ENCODE peak calls at places on chromosomes 7 and 10, in eight cellular contexts. N, J, M, Q, H, B, L and P are unnamed samples. For H4K20me1, the result is how much of the 10 kb centered on the place peaks cover.

GRCh38 chr10:121293121-121293520 is 305.1 kb downstream of the FGFR2 start:
- DNase-seq in N (no peak), J (no peak), M (no peak), Q (no peak), H (peak), B (no peak), L (no peak), P (no peak)

GRCh38 chr10:125060851-125061556 is 99.4 kb downstream of the CTBP2 start:
- DNase-seq in N (peak), J (peak), M (peak), Q (peak), H (peak), B (peak), L (no peak), P (peak)

GRCh38 chr7:110003827-110004226 is 1087.1 kb upstream of the LRRN3 start:
- DNase-seq in N (no peak), J (no peak), M (no peak), Q (peak), H (no peak), B (no peak), L (no peak), P (no peak)

GRCh38 chr7:113548561-113548960 is 370.2 kb downstream of the PPP1R3A start:
- DNase-seq in N (no peak), J (no peak), M (no peak), Q (no peak), H (no peak), B (no peak), L (no peak), P (no peak)

GRCh38 chr10:118439824-118440223 is 97.7 kb upstream of the FAM204A start:
- DNase-seq in N (no peak), J (no peak), M (no peak), Q (no peak), H (no peak), B (no peak), L (no peak), P (no peak)

GRCh38 chr10:99709480-99710229 is 22.3 kb downstream of the COX15 start:
- DNase-seq in N (peak), J (no peak), M (no peak), Q (peak), H (no peak), B (no peak), L (no peak), P (no peak)

GRCh38 chr7:127776776-127777390 is 124.9 kb downstream of the SND1 start:
- DNase-seq in N (no peak), J (no peak), M (no peak), Q (no peak), H (no peak), B (no peak), L (no peak), P (no peak)

GRCh38 chr7:157650801-157651200 is 314.0 kb downstream of the DNAJB6 start:
- DNase-seq in N (no peak), J (no peak), M (no peak), Q (no peak), H (no peak), B (no peak), L (no peak), P (no peak)

GRCh38 chr10:32963102-32963501 is 5.1 kb upstream of the ITGB1 start:
- DNase-seq in N (no peak), J (no peak), M (no peak), Q (no peak), H (no peak), B (no peak), L (no peak), P (no peak)

GRCh38 chr10:97066877-97067555 is 118.7 kb downstream of the SLIT1 start:
- DNase-seq in N (no peak), J (no peak), M (no peak), Q (no peak), H (no peak), B (no peak), L (no peak), P (no peak)

GRCh38 chr10:97067716-97068391 is 117.9 kb downstream of the SLIT1 start:
- DNase-seq in N (peak), J (no peak), M (no peak), Q (peak), H (no peak), B (peak), L (no peak), P (no peak)

GRCh38 chr10:97069576-97070362 is 116.0 kb downstream of the SLIT1 start:
- DNase-seq in N (no peak), J (peak), M (no peak), Q (no peak), H (no peak), B (no peak), L (no peak), P (peak)

GRCh38 chr10:97071491-97071890 is 114.3 kb downstream of the SLIT1 start:
- DNase-seq in N (no peak), J (no peak), M (no peak), Q (no peak), H (no peak), B (no peak), L (no peak), P (no peak)

DNA sequence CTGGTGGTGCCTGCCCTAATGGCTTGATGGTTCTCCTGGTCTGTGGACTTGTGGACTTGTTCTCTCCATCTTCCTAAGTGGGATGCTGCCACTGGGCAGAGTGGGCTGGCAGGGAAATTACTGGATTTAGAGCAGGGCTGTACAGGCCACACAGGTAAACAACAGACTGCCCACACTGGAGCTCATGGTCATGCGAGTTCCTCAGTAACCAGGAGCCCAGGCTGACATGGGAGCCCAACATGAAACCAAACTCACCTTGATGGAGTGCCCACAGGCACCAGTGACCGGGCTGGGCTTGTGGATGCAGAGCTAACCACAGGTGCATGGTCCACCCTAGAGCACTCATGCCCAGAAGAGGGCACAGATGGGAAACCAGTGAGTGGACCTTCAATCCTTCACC is 116.7 kb downstream of the SLIT1 start:
- DNase-seq in N (no peak), J (no peak), M (no peak), Q (no peak), H (no peak), B (no peak), L (no peak), P (no peak)
- TF ChIP-seq CTCF in N (no peak), J (no peak), M (no peak), Q (no peak), H (no peak), B (no peak), L (no peak), P (no peak)

GRCh38 chr7:66143876-66144332 is 29.3 kb downstream of the CRCP start:
- DNase-seq in N (no peak), J (no peak), M (no peak), Q (no peak), H (no peak), B (no peak), L (no peak), P (no peak)

GRCh38 chr7:66145404-66145843 is 30.8 kb downstream of the CRCP start:
- DNase-seq in N (no peak), J (no peak), M (no peak), Q (no peak), H (no peak), B (peak), L (no peak), P (no peak)

GRCh38 chr7:66150471-66150870 is 35.8 kb downstream of the CRCP start:
- DNase-seq in N (no peak), J (no peak), M (no peak), Q (no peak), H (no peak), B (peak), L (no peak), P (no peak)

GRCh38 chr7:66142996-66143395 is 28.3 kb downstream of the CRCP start:
- DNase-seq in N (no peak), J (no peak), M (no peak), Q (no peak), H (no peak), B (no peak), L (no peak), P (no peak)

GRCh38 chr7:66146701-66147100 is 32.1 kb downstream of the CRCP start:
- DNase-seq in N (no peak), J (no peak), M (no peak), Q (no peak), H (no peak), B (peak), L (no peak), P (no peak)
- TF ChIP-seq EZH2phosphoT487 in N (no peak), J (no peak), M (no peak), Q (no peak), H (no peak), B (no peak), L (no peak), P (no peak)

DNA sequence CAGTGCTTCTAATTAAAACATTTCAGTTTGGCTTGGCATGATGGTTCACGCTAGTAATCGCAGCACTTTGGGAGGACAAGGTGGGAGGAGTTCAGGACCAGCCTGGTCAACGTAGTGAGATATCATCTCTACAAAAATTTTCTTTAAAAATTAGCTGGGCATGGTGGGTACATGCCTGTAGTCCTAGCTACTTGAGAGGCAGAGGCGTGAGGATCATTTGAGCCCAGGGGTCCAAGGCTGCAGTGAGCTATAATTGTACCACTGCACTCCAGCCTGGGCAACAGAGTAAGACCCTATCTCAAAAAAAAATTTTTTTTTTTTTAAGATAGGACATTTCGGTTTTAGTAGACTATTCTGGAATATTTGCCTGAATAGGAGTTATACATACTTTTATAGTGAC is 12.4 kb downstream of the HBP1 start:
- DNase-seq in N (no peak), J (no peak), M (no peak), Q (no peak), H (no peak), B (no peak), L (no peak), P (no peak)
- H4K20me1 ChIP-seq in N (under half), J (under half), M (under half), Q (under half), H (under half), B (half or more), L (under half), P (under half)

GRCh38 chr7:92135490-92135889 is 1.2 kb upstream of the CYP51A1 start:
- DNase-seq in N (peak), J (no peak), M (peak), Q (peak), H (peak), B (no peak), L (no peak), P (no peak)

GRCh38 chr7:92133133-92133736 is 1.0 kb downstream of the CYP51A1 start:
- DNase-seq in N (no peak), J (no peak), M (no peak), Q (no peak), H (no peak), B (no peak), L (no peak), P (no peak)

GRCh38 chr7:92135100-92135429 is 788 bp upstream of the CYP51A1 start:
- DNase-seq in N (peak), J (no peak), M (peak), Q (peak), H (peak), B (peak), L (peak), P (peak)

GRCh38 chr7:92133737-92134270 is 473 bp downstream of the CYP51A1 start:
- DNase-seq in N (peak), J (peak), M (peak), Q (peak), H (peak), B (peak), L (peak), P (peak)

DNA sequence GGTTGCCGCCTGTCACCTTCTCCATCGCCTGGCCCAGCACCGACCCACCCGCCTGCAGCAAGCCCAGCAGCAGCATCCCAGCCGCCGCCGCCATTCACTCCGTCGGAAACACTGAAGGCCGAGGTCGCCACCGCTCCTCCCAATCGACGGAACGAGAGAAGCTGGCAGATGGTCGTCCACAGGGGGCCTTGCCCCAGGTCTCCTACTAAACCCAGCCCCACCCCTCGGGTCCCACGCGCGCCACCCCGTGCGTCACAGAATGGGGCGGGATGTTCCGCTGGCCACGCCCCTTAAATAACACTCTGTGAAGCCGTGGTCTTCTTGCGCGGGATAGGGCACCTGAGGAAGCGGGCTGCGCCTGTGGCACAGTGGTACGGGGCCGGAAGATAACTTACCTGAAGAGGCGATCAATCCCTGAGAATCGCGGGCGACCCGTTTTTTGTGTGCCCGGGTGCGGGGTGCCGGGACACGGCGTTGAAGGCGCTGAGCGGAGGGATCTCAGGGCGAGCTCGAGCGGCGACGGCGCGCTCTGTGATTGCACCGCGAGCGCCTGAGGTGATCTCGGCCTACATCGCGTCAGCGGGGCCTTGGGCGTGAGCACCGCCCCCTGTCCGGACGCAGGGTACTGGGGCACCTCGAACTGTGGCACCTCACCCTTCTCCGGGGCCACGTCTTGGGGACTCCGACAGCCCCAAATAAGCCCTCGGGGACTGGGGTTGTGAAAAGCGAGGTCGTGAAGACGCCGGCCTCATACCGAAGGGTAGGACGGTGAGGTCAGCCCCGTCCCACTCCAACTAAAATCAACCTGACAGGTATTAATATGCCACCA is at the start of gene CYP51A1:
- DNase-seq in N (peak), J (peak), M (peak), Q (peak), H (peak), B (peak), L (peak), P (peak)
- TF ChIP-seq CTCF in N (peak), J (no peak), M (peak), Q (no peak), H (no peak), B (no peak), L (no peak), P (no peak)

GRCh38 chr7:54798569-54798968 is 39.6 kb upstream of the SEC61G start:
- DNase-seq in N (no peak), J (no peak), M (no peak), Q (no peak), H (no peak), B (no peak), L (no peak), P (no peak)
- TF ChIP-seq EZH2phosphoT487 in N (no peak), J (no peak), M (no peak), Q (no peak), H (no peak), B (no peak), L (no peak), P (no peak)

DNA sequence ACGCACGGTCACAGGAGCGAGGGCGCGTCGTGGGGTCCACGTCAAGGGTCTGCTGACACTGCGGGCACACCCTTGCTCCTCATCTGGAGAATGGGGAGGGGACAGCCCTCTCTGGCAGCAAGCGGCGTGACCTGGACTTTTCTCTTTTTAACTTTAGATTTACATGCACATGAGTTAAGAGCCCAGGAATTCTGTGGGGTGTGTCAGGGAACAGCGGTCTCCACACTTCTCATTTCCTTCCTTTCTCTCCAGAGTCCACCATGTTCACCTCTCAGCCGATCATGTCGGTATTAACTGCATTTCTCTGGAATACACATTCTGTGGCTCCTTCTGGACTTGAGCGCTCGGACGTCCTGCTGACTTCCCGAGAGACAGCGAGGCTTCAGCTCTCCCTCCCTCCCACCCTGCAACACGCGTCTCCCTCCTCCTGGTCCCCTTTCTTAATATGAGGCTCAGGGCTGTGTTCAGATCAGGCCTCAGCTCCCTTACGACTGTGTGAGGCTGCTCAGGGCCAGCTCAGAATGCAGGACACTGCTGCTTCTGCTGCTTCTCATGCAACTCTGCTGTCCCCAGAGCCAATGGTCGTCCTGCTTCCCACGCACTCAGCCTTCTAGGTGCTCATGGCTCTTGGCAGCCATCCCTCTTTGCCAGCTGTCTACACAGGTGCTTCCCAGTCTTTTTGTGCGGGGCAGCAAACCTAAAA is 261.3 kb downstream of the ELFN1 start:
- DNase-seq in N (no peak), J (no peak), M (no peak), Q (no peak), H (no peak), B (no peak), L (no peak), P (peak)
- H4K20me1 ChIP-seq in N (under half), J (under half), M (under half), Q (under half), H (under half), B (under half), L (under half), P (under half)

DNA sequence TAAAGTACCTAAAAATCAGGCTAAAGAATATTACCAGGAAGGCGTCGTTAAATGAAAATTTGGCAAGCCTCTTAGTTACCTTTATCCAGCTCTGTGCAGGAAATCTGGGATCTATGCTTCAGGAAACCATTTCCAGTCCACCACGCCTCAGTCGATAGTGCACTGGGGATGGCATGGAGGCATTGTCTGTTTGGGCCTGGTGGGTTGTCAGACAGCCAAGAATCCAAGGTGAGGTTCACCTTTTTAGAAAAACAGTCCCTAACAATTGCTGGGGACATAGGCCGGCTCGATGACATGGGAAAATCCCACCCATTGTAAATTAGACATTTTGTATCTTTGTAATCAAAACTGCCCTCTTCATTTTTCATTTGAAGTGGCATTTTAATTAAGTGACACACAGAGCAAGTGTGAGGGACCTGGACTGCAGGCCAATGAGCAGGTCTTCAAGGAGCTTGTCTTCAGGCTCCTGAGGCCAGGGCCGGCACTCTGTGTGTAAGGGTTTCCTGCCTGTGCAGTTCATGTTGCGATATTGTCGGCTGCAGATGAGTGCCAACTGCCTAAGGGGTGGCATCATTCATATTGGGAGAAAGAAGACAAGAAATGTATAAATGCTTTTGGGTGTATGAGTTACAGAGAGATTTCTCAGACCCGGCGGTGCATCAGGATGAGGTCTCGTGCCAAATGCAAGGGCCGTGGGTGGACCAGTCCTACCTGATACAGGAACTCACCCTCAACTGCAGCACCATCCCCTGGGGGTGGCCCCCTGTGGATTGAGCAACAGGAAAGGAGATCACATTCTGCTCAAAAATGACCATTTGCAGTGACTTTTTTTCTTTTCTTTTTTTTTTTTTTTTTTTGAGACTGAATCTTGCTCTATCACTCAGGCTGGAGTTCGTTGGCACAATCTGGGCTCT is 80.8 kb downstream of the PTPRE start:
- DNase-seq in N (no peak), J (no peak), M (no peak), Q (no peak), H (no peak), B (no peak), L (no peak), P (no peak)
- TF ChIP-seq CTCF in N (no peak), J (no peak), M (no peak), Q (no peak), H (no peak), B (no peak), L (no peak), P (no peak)

GRCh38 chr7:89887489-89887888 is 266.8 kb upstream of the STEAP1 start:
- DNase-seq in N (no peak), J (no peak), M (no peak), Q (no peak), H (peak), B (no peak), L (peak), P (no peak)
- TF ChIP-seq EZH2phosphoT487 in N (no peak), J (no peak), M (no peak), Q (no peak), H (no peak), B (no peak), L (no peak), P (no peak)

GRCh38 chr10:132657737-132658136 is 120.2 kb downstream of the INPP5A start:
- DNase-seq in N (no peak), J (no peak), M (no peak), Q (no peak), H (no peak), B (no peak), L (no peak), P (no peak)
- H4K20me1 ChIP-seq in N (under half), J (under half), M (under half), Q (under half), H (under half), B (under half), L (under half), P (under half)

DNA sequence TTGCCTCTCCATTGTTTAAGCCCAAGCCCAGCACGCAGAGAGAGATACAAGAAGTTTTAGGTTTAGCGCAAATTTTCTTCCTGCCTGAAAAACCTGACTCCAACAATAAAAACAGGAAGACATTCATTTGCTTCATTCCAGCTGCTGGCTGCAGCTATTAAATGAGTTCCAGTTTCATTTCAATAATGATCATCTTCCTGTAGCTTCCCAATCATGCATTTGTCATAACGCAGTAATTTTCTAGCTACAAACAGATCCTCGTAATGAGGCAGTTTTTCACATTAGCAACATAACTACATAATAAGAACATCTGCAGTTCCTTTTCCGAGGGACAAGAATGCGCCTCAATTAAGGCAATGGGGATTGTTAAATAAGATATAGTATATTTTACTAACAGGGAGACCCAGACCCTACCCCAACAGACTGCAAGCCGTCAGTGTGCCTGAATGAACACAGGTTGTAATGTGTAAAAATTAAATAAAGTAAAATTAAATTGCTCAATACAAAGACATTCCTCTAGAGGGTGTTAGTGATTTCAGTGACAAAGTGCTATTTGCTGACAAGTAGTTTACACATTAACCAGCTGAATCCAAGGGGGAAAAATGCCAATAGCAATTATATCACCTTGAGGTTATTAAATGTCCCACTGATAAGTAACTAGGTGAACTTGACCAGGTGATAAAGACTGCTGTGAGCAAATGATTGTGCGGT is 110.7 kb downstream of the EBF3 start:
- DNase-seq in N (no peak), J (no peak), M (no peak), Q (no peak), H (peak), B (peak), L (no peak), P (peak)
- TF ChIP-seq CTCF in N (peak), J (no peak), M (peak), Q (peak), H (peak), B (no peak), L (no peak), P (peak)